ENCODE peak calls at places on chromosomes 6 and 20, in ten cellular contexts. W, A, D, I, S, V, X, Q, L and N are unnamed samples.

GRCh38 chr6:147177286-147177685 is 26.9 kb upstream of the STXBP5 start:
- DNase-seq in I (no peak), D (no peak), A (no peak), L (no peak), W (no peak), S (no peak), V (no peak), X (no peak), Q (no peak), N (peak; percentile 49)

GRCh38 chr6:90135672-90136071 is 161.0 kb downstream of the BACH2 start:
- DNase-seq in A (peak; percentile 36), V (no peak), I (no peak), Q (no peak), S (peak; percentile 62), X (no peak), W (peak; percentile 64), L (no peak), D (no peak), N (peak; percentile 45)

GRCh38 chr20:43681468-43681942 is 14.6 kb downstream of the MYBL2 start:
- DNase-seq in I (peak; percentile 19), X (no peak), W (no peak), S (no peak), D (peak; percentile 74), Q (no peak), V (no peak), A (no peak), L (no peak), N (no peak)

GRCh38 chr6:391559-392440 is at the start of gene IRF4:
- DNase-seq in L (no peak), W (no peak), D (no peak), S (no peak), X (no peak), Q (peak; percentile 22), V (peak; percentile 48), I (no peak), A (no peak), N (peak; percentile 34)

GRCh38 chr20:35871311-35871771 is 83.0 kb downstream of the SCAND1 start:
- DNase-seq in X (no peak), A (peak; percentile 60), Q (no peak), V (no peak), S (peak; percentile 58), W (peak; percentile 59), L (no peak), D (no peak), I (no peak), N (no peak)

GRCh38 chr6:21305827-21306469 is 287.6 kb upstream of the SOX4 start:
- DNase-seq in I (no peak), X (no peak), A (peak; percentile 84), S (peak; percentile 84), V (no peak), W (peak; percentile 9), L (no peak), Q (no peak), D (no peak), N (peak; percentile 15)

GRCh38 chr6:146369866-146370265 is 173.8 kb upstream of the RAB32 start:
- DNase-seq in Q (no peak), V (no peak), A (no peak), L (no peak), I (no peak), S (no peak), X (no peak), D (no peak), W (no peak), N (no peak)

GRCh38 chr20:38187512-38187911 is 22.4 kb upstream of the TGM2 start:
- DNase-seq in A (no peak), L (peak; percentile 69), S (no peak), D (no peak), X (no peak), V (no peak), W (peak; percentile 47), I (no peak), Q (no peak), N (no peak)

GRCh38 chr6:45420083-45420908 is 42.6 kb upstream of the SUPT3H start:
- DNase-seq in W (peak; percentile 66), X (no peak), Q (peak; percentile 9), L (peak; percentile 47), D (no peak), A (peak; percentile 66), S (peak; percentile 79), V (no peak), I (no peak), N (peak; percentile 77)

GRCh38 chr6:103895136-103895535 is 964.6 kb downstream of the HACE1 start:
- DNase-seq in L (no peak), W (no peak), S (no peak), D (no peak), A (no peak), V (no peak), Q (no peak), X (no peak), I (no peak), N (no peak)

GRCh38 chr6:628772-629171 is 28.1 kb downstream of the HUS1B start:
- DNase-seq in X (no peak), A (no peak), Q (no peak), D (no peak), L (no peak), I (no peak), S (no peak), V (no peak), W (no peak), N (no peak)

GRCh38 chr20:58146081-58146734 is 82.2 kb downstream of the ANKRD60 start:
- DNase-seq in S (no peak), D (no peak), W (no peak), Q (no peak), L (no peak), A (no peak), I (no peak), X (no peak), V (no peak), N (no peak)

GRCh38 chr6:97714772-97715171 is 431.8 kb upstream of the MMS22L start:
- DNase-seq in Q (no peak), L (no peak), D (no peak), A (no peak), X (no peak), S (no peak), V (no peak), W (no peak), I (no peak), N (no peak)

GRCh38 chr6:133431031-133431430 is 189.9 kb downstream of the EYA4 start:
- DNase-seq in Q (no peak), A (no peak), V (no peak), S (no peak), W (no peak), D (no peak), L (no peak), I (no peak), X (no peak), N (no peak)

GRCh38 chr6:85390775-85391174 is 59.1 kb upstream of the NT5E start:
- DNase-seq in S (peak; percentile 56), A (peak; percentile 73), I (no peak), Q (no peak), D (no peak), V (no peak), X (no peak), W (no peak), L (no peak), N (no peak)

GRCh38 chr6:87731818-87732661 is 30.0 kb upstream of the AKIRIN2 start:
- DNase-seq in X (no peak), A (peak; percentile 99), D (peak; percentile 69), W (peak; percentile 89), V (peak; percentile 96), Q (no peak), I (peak; percentile 75), S (peak; percentile 99), L (peak; percentile 95), N (peak; percentile 84)

GRCh38 chr6:43125119-43125518 is 46.0 kb upstream of the SRF start:
- DNase-seq in W (peak; percentile 84), Q (no peak), X (no peak), S (peak; percentile 46), D (no peak), V (no peak), I (no peak), A (peak; percentile 57), L (no peak), N (peak; percentile 94)

GRCh38 chr6:166502453-166502852 is 84.0 kb downstream of the RAMACL start:
- DNase-seq in L (no peak), W (no peak), Q (no peak), D (no peak), S (no peak), I (no peak), A (no peak), X (no peak), V (no peak), N (no peak)

GRCh38 chr20:40562031-40562430 is 127.0 kb downstream of the MAFB start:
- DNase-seq in V (no peak), S (peak; percentile 6), Q (no peak), L (peak; percentile 78), X (no peak), I (no peak), D (no peak), W (peak; percentile 57), A (no peak), N (no peak)

GRCh38 chr6:63572733-63573139 is 456 bp downstream of the LOC128125822 start:
- DNase-seq in X (no peak), V (no peak), D (no peak), I (no peak), Q (no peak), A (no peak), S (no peak), L (no peak), W (no peak), N (no peak)

GRCh38 chr6:52603000-52603795 is 26.3 kb upstream of the TRAM2 start:
- DNase-seq in D (no peak), L (no peak), V (no peak), I (no peak), X (no peak), A (peak; percentile 73), Q (no peak), W (peak; percentile 84), S (peak; percentile 66), N (peak; percentile 88)

GRCh38 chr6:110456694-110457093 is 19.7 kb downstream of the SLC22A16 start:
- DNase-seq in L (no peak), D (no peak), S (no peak), A (no peak), X (no peak), Q (no peak), V (no peak), I (no peak), W (no peak), N (no peak)

GRCh38 chr6:20644667-20645370 is 110.6 kb downstream of the CDKAL1 start:
- DNase-seq in V (no peak), Q (no peak), D (no peak), W (no peak), L (no peak), I (no peak), X (no peak), A (peak; percentile 37), S (peak; percentile 27), N (no peak)

GRCh38 chr20:63893999-63894357 is 948 bp upstream of the DNAJC5 start:
- DNase-seq in V (no peak), A (no peak), W (no peak), Q (no peak), I (no peak), D (no peak), X (no peak), S (no peak), L (no peak), N (no peak)

GRCh38 chr6:3316818-3317217 is 58.1 kb downstream of the PSMG4 start:
- DNase-seq in S (no peak), A (no peak), W (no peak), V (no peak), Q (no peak), D (no peak), L (no peak), X (no peak), I (no peak), N (no peak)

GRCh38 chr20:58688838-58689237 is 3.8 kb upstream of the NPEPL1 start:
- DNase-seq in A (no peak), Q (peak; percentile 24), W (no peak), X (no peak), D (no peak), L (no peak), I (no peak), S (peak; percentile 25), V (no peak), N (peak; percentile 46)

GRCh38 chr6:104625536-104625935 is 234.2 kb downstream of the HACE1 start:
- DNase-seq in I (no peak), L (no peak), Q (no peak), A (peak; percentile 77), V (no peak), X (no peak), D (no peak), W (peak; percentile 53), S (peak; percentile 67), N (peak; percentile 34)

GRCh38 chr6:7896465-7896987 is 14.1 kb downstream of the TXNDC5 start:
- DNase-seq in A (no peak), V (no peak), L (no peak), Q (no peak), W (no peak), X (no peak), S (no peak), D (no peak), I (no peak), N (no peak)